ENCODE peak calls at places on chromosomes 5 and 9, in seven cellular contexts. K, F, T, Q, P, Z and D are unnamed samples.

GRCh38 chr5:112310746-112311145 is 108.3 kb downstream of the EPB41L4A start:
- DNase-seq in K (no peak), F (no peak), T (no peak), Q (no peak), P (no peak), Z (no peak), D (no peak)

GRCh38 chr9:110623462-110624025 is 44.0 kb upstream of the SVEP1 start:
- DNase-seq in K (no peak), F (no peak), T (no peak), Q (no peak), P (peak), Z (peak), D (peak)

GRCh38 chr5:127697894-127698600 is 5.1 kb upstream of the CCDC192 start:
- DNase-seq in K (no peak), F (no peak), T (no peak), Q (no peak), P (peak), Z (peak), D (no peak)

GRCh38 chr9:109789582-109790360 is 9.8 kb downstream of the PALM2AKAP2 start:
- DNase-seq in K (no peak), F (no peak), T (no peak), Q (no peak), P (no peak), Z (no peak), D (no peak)

GRCh38 chr9:83622814-83623633 is at the start of gene IDNK:
- DNase-seq in K (peak), F (no peak), T (peak), Q (peak), P (peak), Z (peak), D (peak)

GRCh38 chr9:90433398-90433890 is 209.2 kb downstream of the DIRAS2 start:
- DNase-seq in K (no peak), F (peak), T (no peak), Q (no peak), P (no peak), Z (peak), D (no peak)

GRCh38 chr5:112388739-112389138 is 30.3 kb downstream of the EPB41L4A start:
- DNase-seq in K (no peak), F (no peak), T (no peak), Q (no peak), P (no peak), Z (no peak), D (no peak)

GRCh38 chr5:102554728-102555127 is 55.9 kb upstream of the SLCO6A1 start:
- DNase-seq in K (no peak), F (no peak), T (no peak), Q (no peak), P (peak), Z (peak), D (no peak)

GRCh38 chr9:122929803-122930354 is 1.4 kb downstream of the ZBTB26 start:
- DNase-seq in K (no peak), F (no peak), T (no peak), Q (no peak), P (no peak), Z (no peak), D (no peak)
- H3K4me3 ChIP-seq in K (no peak), F (no peak), T (no peak), Q (no peak), P (no peak), Z (no peak), D (no peak)

DNA sequence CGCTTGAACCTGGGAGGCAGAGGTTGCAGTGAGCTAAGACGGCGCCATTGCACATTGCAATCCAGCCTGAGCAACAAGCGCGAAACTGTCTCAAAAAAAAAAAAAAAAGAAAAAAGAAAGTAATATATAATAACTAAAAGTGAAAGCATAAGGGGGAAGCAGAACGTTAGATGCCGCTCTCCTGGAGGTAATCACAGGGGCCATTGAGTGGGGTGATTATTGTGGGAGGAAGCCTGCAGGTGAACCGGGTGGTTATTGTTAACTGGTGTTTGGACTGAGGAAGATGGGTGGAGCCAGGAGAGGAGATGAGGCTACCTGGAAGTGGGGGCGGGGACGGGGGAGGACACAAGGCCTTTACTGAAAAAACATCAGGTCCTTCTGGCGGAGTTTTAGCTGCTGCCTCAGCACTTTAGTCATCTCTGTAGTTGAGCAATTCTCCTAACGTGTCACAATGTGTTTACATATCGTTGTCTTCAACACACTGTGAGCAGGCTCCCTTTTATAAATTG is 5.3 kb upstream of the TJP2 start:
- DNase-seq in K (no peak), F (no peak), T (no peak), Q (peak), P (peak), Z (peak), D (no peak)
- H3K4me3 ChIP-seq in K (no peak), F (no peak), T (no peak), Q (peak), P (no peak), Z (no peak), D (no peak)

GRCh38 chr9:93536167-93536566 is 40.2 kb upstream of the PHF2 start:
- DNase-seq in K (no peak), F (no peak), T (no peak), Q (no peak), P (no peak), Z (no peak), D (no peak)
- H3K4me3 ChIP-seq in K (no peak), F (no peak), T (no peak), Q (no peak), P (no peak), Z (no peak), D (no peak)

DNA sequence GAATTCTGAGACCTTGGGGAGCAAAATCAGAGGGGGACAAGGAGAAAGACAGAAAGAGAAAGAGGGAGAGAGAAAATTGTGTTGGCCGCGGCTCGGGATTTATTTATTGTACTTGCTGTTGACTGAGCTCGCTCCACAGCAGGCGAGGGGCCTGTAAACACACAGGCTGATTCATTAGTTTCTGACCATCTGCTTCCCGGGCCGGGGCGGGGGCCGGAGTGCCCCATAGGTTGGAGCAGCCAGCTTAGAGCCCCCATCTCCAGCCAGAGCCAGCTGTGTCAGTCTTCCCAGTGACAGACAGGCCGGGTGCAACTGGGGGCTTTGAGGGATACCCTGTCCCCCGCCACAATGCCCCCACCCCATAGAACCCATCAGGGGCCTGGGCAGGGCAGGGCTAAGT is 30.9 kb downstream of the NTNG2 start:
- DNase-seq in K (no peak), F (no peak), T (no peak), Q (no peak), P (no peak), Z (no peak), D (no peak)
- H3K4me3 ChIP-seq in K (no peak), F (no peak), T (no peak), Q (no peak), P (no peak), Z (no peak), D (no peak)

GRCh38 chr5:28473531-28474107 is 1435.2 kb upstream of the CDH9 start:
- DNase-seq in K (no peak), F (no peak), T (no peak), Q (no peak), P (peak), Z (peak), D (no peak)

GRCh38 chr5:28468121-28468520 is 1429.7 kb upstream of the CDH9 start:
- DNase-seq in K (no peak), F (no peak), T (no peak), Q (no peak), P (no peak), Z (no peak), D (no peak)
- H3K4me3 ChIP-seq in K (no peak), F (no peak), T (no peak), Q (no peak), P (no peak), Z (no peak), D (no peak)

GRCh38 chr5:136031713-136032112 is 2.9 kb downstream of the TGFBI start:
- DNase-seq in K (no peak), F (no peak), T (no peak), Q (peak), P (no peak), Z (no peak), D (no peak)
- H3K4me3 ChIP-seq in K (no peak), F (peak), T (no peak), Q (no peak), P (peak), Z (no peak), D (peak)